ENCODE peak calls at places on chromosomes 2 and 18, in nine cellular contexts. S is CD8-positive, alpha-beta T cell; M is hepatocyte; E is cardiac muscle cell; L is stomach; G is lung; Y is tibial artery; Q is GM23248; F is transverse colon. U is an unnamed sample.
A peak's percentile ranks its signal among the peaks of the same experiment; 100 is the strongest.

GRCh38 chr18:62485684-62486083 is 37.1 kb upstream of the ZCCHC2 start:
- DNase-seq in S (no peak), M (peak; percentile 72), E (peak; percentile 81), L (peak; percentile 42), G (no peak), Y (no peak), Q (peak; percentile 90), F (no peak), U (peak; percentile 44)

GRCh38 chr2:118672571-118673158 is 174.8 kb downstream of the EN1 start:
- DNase-seq in S (no peak), M (peak; percentile 27), E (peak; percentile 46), L (no peak), G (no peak), Y (no peak), Q (peak; percentile 13), F (no peak), U (no peak)

GRCh38 chr18:67574749-67575148 is 58.2 kb upstream of the DSEL start:
- DNase-seq in S (no peak), M (no peak), E (no peak), L (no peak), G (no peak), Y (no peak), Q (no peak), F (no peak), U (no peak)

GRCh38 chr2:241039416-241039815 is 41.0 kb downstream of the SNED1 start:
- DNase-seq in S (no peak), M (no peak), E (no peak), L (no peak), G (no peak), Y (no peak), Q (no peak), F (no peak), U (no peak)

GRCh38 chr2:98664323-98664722 is 55.9 kb downstream of the UNC50 start:
- DNase-seq in S (peak; percentile 60), M (no peak), E (no peak), L (no peak), G (peak; percentile 58), Y (no peak), Q (peak; percentile 30), F (no peak), U (no peak)

GRCh38 chr2:220533485-220533884 is 906.1 kb downstream of the SLC4A3 start:
- DNase-seq in S (no peak), M (peak; percentile 78), E (peak; percentile 25), L (no peak), G (no peak), Y (no peak), Q (peak; percentile 70), F (no peak), U (no peak)

GRCh38 chr2:4898706-4899105 is 793.5 kb upstream of the SOX11 start:
- DNase-seq in S (no peak), M (no peak), E (no peak), L (no peak), G (no peak), Y (no peak), Q (no peak), F (no peak), U (no peak)

GRCh38 chr2:46393865-46394264 is 85.5 kb upstream of the TMEM247 start:
- DNase-seq in S (no peak), M (no peak), E (no peak), L (no peak), G (no peak), Y (no peak), Q (no peak), F (no peak), U (no peak)

GRCh38 chr2:221911890-221912289 is 339.8 kb upstream of the EPHA4 start:
- DNase-seq in S (no peak), M (no peak), E (no peak), L (no peak), G (no peak), Y (no peak), Q (no peak), F (no peak), U (no peak)

GRCh38 chr2:133293544-133294270 is 274.6 kb downstream of the NCKAP5 start:
- DNase-seq in S (no peak), M (no peak), E (no peak), L (no peak), G (no peak), Y (no peak), Q (peak; percentile 60), F (no peak), U (peak; percentile 34)

GRCh38 chr2:127888772-127889171 is 3.0 kb upstream of the AMMECR1L start:
- DNase-seq in S (no peak), M (no peak), E (no peak), L (no peak), G (no peak), Y (no peak), Q (no peak), F (no peak), U (no peak)

GRCh38 chr2:120239488-120240287 is 13.0 kb upstream of the RALB start:
- DNase-seq in S (no peak), M (peak; percentile 85), E (peak; percentile 88), L (no peak), G (no peak), Y (peak; percentile 17), Q (peak; percentile 95), F (peak; percentile 36), U (peak; percentile 65)

GRCh38 chr18:9539938-9540337 is 64.6 kb downstream of the RALBP1 start:
- DNase-seq in S (no peak), M (no peak), E (no peak), L (no peak), G (no peak), Y (no peak), Q (no peak), F (no peak), U (no peak)
- H3K27ac ChIP-seq in S (no peak overlapping the region), M (no peak overlapping the region), E (no peak overlapping the region), L (no peak overlapping the region), G (no peak overlapping the region), Y (no peak overlapping the region), Q (peak overlapping the region; percentile 40), F (no peak overlapping the region), U (no peak overlapping the region)

DNA sequence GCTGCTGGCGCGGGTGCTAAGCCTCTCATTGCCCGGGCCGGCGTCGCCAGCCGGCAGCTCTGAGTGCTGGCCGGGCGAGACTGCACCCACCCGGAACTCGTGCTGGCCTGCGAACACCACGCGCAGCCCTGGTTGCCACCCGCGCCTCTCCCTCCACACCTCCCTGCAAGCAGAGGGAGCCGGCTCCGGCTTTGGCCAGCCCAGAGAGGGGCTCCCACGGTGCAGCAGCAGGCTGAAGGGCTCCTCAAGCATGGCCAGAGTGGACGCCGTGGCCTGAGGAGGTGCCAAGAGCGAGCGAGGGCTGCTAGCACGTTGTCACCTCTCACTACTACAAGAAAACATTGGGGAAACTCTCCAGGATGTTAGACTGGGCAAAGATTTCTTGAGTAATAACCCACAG is 98.6 kb downstream of the SPIRE1 start:
- DNase-seq in S (no peak), M (no peak), E (no peak), L (no peak), G (no peak), Y (no peak), Q (no peak), F (no peak), U (no peak)
- H3K9me3 ChIP-seq in S (no peaks in the 10 kb centered on the region), M (peaks cover 4% of the 10 kb centered on the region), E (no peaks in the 10 kb centered on the region), L (peaks cover 11% of the 10 kb centered on the region), G (no peaks in the 10 kb centered on the region), Y (peaks cover 13% of the 10 kb centered on the region), Q (no peaks in the 10 kb centered on the region), F (peaks cover 4% of the 10 kb centered on the region), U (peaks cover 2% of the 10 kb centered on the region)

DNA sequence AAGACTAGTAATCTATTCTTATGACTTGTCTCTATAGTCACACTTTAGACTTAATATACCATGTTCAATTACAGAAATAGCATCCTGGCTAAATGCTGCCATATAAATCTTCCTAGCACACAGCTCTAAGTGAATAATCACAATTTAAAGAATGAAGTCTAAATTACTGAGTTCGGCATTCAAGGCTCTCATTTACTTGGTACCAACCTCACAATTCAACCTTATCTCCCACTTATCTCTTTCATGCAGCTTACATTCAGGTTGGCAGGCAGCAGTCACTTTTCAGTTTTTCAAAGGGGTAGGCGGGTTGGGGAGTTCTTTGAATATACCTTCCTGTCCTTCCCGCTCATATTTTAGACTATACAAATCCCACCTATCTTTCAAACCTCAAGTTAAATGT is 1.5 kb downstream of the MMADHC start:
- DNase-seq in S (no peak), M (no peak), E (no peak), L (no peak), G (no peak), Y (no peak), Q (no peak), F (no peak), U (no peak)
- H3K4me3 ChIP-seq in S (peak overlapping the region; percentile 86), M (peak overlapping the region; percentile 75), E (peak overlapping the region; percentile 76), L (peak overlapping the region; percentile 75), G (no peak overlapping the region), Y (peak overlapping the region; percentile 84), Q (peak overlapping the region; percentile 92), F (peak overlapping the region; percentile 81), U (peak overlapping the region; percentile 75)

GRCh38 chr2:96929245-96929925 is 57.0 kb downstream of the FAM178B start:
- DNase-seq in S (no peak), M (no peak), E (no peak), L (no peak), G (no peak), Y (no peak), Q (no peak), F (no peak), U (no peak)
- H3K27ac ChIP-seq in S (no peak overlapping the region), M (no peak overlapping the region), E (no peak overlapping the region), L (no peak overlapping the region), G (no peak overlapping the region), Y (no peak overlapping the region), Q (no peak overlapping the region), F (peak overlapping the region; percentile 81), U (no peak overlapping the region)